ENCODE peak calls at places on chromosomes 7 and 10, in nine cellular contexts. M is H1, Q is esophagus muscularis mucosa, Y is HCT116, W is HepG2, O is Panc1, G is suprapubic skin, B is transverse colon, L is SK-N-SH. V is an unnamed sample.

GRCh38 chr7:31633894-31634494 is 53.0 kb upstream of the PPP1R17 start:
- DNase-seq in M (no peak), Q (no peak), Y (peak; percentile 34), W (peak; percentile 56), O (peak; percentile 54), G (no peak), B (peak; percentile 62), L (peak; percentile 41), V (peak; percentile 35)

GRCh38 chr10:124875596-124875995 is 66.3 kb upstream of the ZRANB1 start:
- DNase-seq in M (no peak), Q (no peak), Y (peak; percentile 87), W (no peak), O (no peak), G (no peak), B (no peak), L (no peak), V (no peak)

GRCh38 chr10:70528726-70529362 is 50.3 kb downstream of the PALD1 start:
- DNase-seq in M (no peak), Q (no peak), Y (peak; percentile 34), W (peak; percentile 34), O (no peak), G (no peak), B (no peak), L (peak; percentile 79), V (no peak)

GRCh38 chr7:107934991-107935770 is 44.2 kb downstream of the DLD start:
- DNase-seq in M (no peak), Q (no peak), Y (no peak), W (no peak), O (no peak), G (no peak), B (no peak), L (no peak), V (no peak)

GRCh38 chr7:33998487-33998886 is 93.1 kb downstream of the BMPER start:
- DNase-seq in M (no peak), Q (no peak), Y (no peak), W (peak; percentile 7), O (no peak), G (no peak), B (no peak), L (no peak), V (no peak)

GRCh38 chr7:157016352-157017041 is 6.0 kb upstream of the MNX1 start:
- DNase-seq in M (peak; percentile 60), Q (no peak), Y (no peak), W (no peak), O (no peak), G (peak; percentile 43), B (no peak), L (peak; percentile 33), V (no peak)

GRCh38 chr7:9030131-9030530 is 596.7 kb downstream of the NXPH1 start:
- DNase-seq in M (no peak), Q (no peak), Y (no peak), W (no peak), O (no peak), G (no peak), B (no peak), L (no peak), V (no peak)

GRCh38 chr7:96304573-96304972 is 17.3 kb downstream of the SLC25A13 start:
- DNase-seq in M (no peak), Q (no peak), Y (no peak), W (no peak), O (no peak), G (no peak), B (no peak), L (no peak), V (no peak)

GRCh38 chr10:30877111-30877510 is 154.6 kb downstream of the ZNF438 start:
- DNase-seq in M (no peak), Q (no peak), Y (no peak), W (no peak), O (no peak), G (no peak), B (no peak), L (no peak), V (no peak)

GRCh38 chr7:100875356-100875751 is 451 bp downstream of the SRRT start:
- DNase-seq in M (no peak), Q (no peak), Y (no peak), W (peak; percentile 40), O (no peak), G (no peak), B (no peak), L (peak; percentile 81), V (no peak)

GRCh38 chr10:9010093-9010492 is 955.6 kb downstream of the GATA3 start:
- DNase-seq in M (no peak), Q (no peak), Y (no peak), W (no peak), O (no peak), G (no peak), B (no peak), L (no peak), V (no peak)

GRCh38 chr10:50561266-50561665 is 62.5 kb downstream of the SGMS1 start:
- DNase-seq in M (no peak), Q (no peak), Y (no peak), W (no peak), O (no peak), G (no peak), B (no peak), L (no peak), V (no peak)

GRCh38 chr7:17696422-17696821 is 243.9 kb downstream of the SNX13 start:
- DNase-seq in M (no peak), Q (no peak), Y (no peak), W (peak; percentile 46), O (no peak), G (peak; percentile 74), B (peak; percentile 16), L (no peak), V (no peak)

GRCh38 chr10:20877986-20878979 is 18.8 kb downstream of the NEBL start:
- DNase-seq in M (no peak), Q (no peak), Y (no peak), W (no peak), O (no peak), G (no peak), B (no peak), L (peak; percentile 34), V (no peak)

GRCh38 chr10:70594161-70594560 is 8.4 kb downstream of the PRF1 start:
- DNase-seq in M (no peak), Q (peak; percentile 83), Y (no peak), W (no peak), O (no peak), G (no peak), B (no peak), L (no peak), V (peak; percentile 20)

GRCh38 chr7:105654095-105654686 is 72.9 kb upstream of the EFCAB10 start:
- DNase-seq in M (no peak), Q (no peak), Y (no peak), W (no peak), O (no peak), G (no peak), B (no peak), L (no peak), V (no peak)

GRCh38 chr7:105650382-105650729 is 69.1 kb upstream of the EFCAB10 start:
- DNase-seq in M (no peak), Q (no peak), Y (no peak), W (no peak), O (no peak), G (no peak), B (no peak), L (no peak), V (no peak)

GRCh38 chr7:105653441-105654005 is 72.2 kb upstream of the EFCAB10 start:
- DNase-seq in M (no peak), Q (no peak), Y (no peak), W (peak; percentile 82), O (no peak), G (no peak), B (no peak), L (no peak), V (peak; percentile 17)

GRCh38 chr7:105651798-105652197 is 70.5 kb upstream of the EFCAB10 start:
- DNase-seq in M (no peak), Q (no peak), Y (no peak), W (no peak), O (no peak), G (no peak), B (no peak), L (no peak), V (no peak)

GRCh38 chr7:105652359-105652993 is 71.2 kb upstream of the EFCAB10 start:
- DNase-seq in M (peak; percentile 92), Q (no peak), Y (peak; percentile 26), W (peak; percentile 62), O (no peak), G (peak; percentile 85), B (peak; percentile 83), L (peak; percentile 91), V (no peak)
- H3K4me1 ChIP-seq in M (peaks cover 58% of the 10 kb centered on the region), Q (peaks cover 31% of the 10 kb centered on the region), Y (peaks cover 30% of the 10 kb centered on the region), W (peaks cover 46% of the 10 kb centered on the region), O (peaks cover 45% of the 10 kb centered on the region), G (peaks cover 39% of the 10 kb centered on the region), B (peaks cover 9% of the 10 kb centered on the region), L (peaks cover 22% of the 10 kb centered on the region), V (peaks cover 29% of the 10 kb centered on the region)

DNA sequence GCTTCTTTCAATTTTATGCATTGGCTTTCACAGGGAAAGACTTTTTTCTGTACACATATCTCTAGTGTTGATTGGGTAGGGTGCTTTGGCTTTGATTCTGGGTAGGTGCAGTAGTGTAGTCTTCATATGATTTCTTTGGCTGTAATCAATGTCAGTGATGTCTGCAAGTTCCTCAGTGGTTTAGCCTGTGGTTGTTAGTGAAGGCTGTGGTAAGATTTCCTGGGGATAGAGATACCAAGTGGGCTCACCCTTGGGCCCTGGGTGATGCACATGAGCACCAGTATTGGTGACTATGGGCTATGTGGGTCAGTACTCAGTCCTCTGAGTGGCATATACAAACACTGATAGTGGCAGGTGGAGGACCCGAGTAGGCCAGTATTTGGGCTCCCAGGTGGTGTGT is 13.0 kb downstream of the GIMAP8 start:
- DNase-seq in M (no peak), Q (no peak), Y (no peak), W (no peak), O (no peak), G (no peak), B (no peak), L (no peak), V (no peak)
- TF ChIP-seq POLR2AphosphoS5 in M (no peak), Q (no peak), Y (no peak), W (no peak), O (no peak), G (no peak), B (no peak), L (no peak), V (no peak)

DNA sequence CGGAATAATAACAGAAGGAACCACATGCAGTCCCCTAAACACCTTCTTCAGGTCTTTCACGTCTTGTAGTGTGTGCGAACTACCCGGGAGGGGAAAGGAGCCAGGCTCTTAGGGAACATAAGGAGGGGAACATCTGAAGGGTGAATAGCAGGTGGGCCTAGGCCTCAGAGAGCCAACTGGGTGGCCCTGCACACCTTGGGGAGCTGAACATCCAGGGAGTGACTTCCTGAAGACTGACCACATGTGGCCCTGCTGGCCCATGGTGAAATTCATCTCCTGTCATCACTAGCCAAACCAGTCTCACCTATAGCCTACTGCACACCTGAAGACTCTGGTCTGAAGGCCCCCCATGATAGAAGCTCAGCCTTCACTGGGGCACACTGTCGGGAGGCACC is 5.6 kb downstream of the CALML3 start:
- DNase-seq in M (no peak), Q (no peak), Y (no peak), W (no peak), O (no peak), G (peak; percentile 25), B (peak; percentile 3), L (no peak), V (no peak)
- H3K4me1 ChIP-seq in M (no peaks in the 10 kb centered on the region), Q (peaks cover 21% of the 10 kb centered on the region), Y (no peaks in the 10 kb centered on the region), W (peaks cover 99% of the 10 kb centered on the region), O (no peaks in the 10 kb centered on the region), G (peaks cover 60% of the 10 kb centered on the region), B (no peaks in the 10 kb centered on the region), L (no peaks in the 10 kb centered on the region), V (no peaks in the 10 kb centered on the region)

DNA sequence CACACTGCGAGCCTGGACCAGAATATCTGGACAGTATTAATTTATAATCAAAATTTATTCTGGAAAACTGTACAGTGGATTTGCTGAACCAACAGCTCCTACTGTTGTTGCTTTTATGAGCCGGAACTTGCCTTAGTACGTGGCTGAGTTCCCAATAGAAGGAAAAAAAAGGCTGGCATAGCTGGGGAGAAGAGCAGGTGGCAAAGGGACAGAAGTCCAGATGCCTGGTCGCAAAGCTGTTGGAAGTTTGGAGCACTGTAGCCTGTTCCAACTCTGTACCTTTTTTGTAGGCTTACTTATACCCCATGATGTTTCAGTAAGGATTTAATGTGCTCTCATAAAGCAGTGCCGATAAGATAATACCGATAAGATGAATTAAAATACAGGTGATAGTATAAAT is 333.8 kb downstream of the ABCA13 start:
- DNase-seq in M (no peak), Q (no peak), Y (no peak), W (no peak), O (no peak), G (no peak), B (no peak), L (no peak), V (no peak)
- TF ChIP-seq POLR2AphosphoS5 in M (no peak), Q (no peak), Y (no peak), W (no peak), O (no peak), G (no peak), B (no peak), L (no peak), V (no peak)